ENCODE peak calls at places on chromosome 5, in four cellular contexts. Y, B, Z and O are unnamed samples. For H3K27me3 and H3K36me3, the result is how much of the 10 kb centered on the place peaks cover.

GRCh38 chr5:42982107-42982622 is 58.0 kb downstream of the ANXA2R start:
- DNase-seq in Z (peak), B (no peak), Y (no peak), O (no peak)

GRCh38 chr5:73748510-73749410 is 122.8 kb downstream of the ARHGEF28 start:
- DNase-seq in Z (no peak), Y (no peak), B (no peak), O (no peak)

GRCh38 chr5:150829744-150830143 is 16.6 kb upstream of the IRGM start:
- DNase-seq in Y (no peak), Z (no peak), B (no peak), O (no peak)

GRCh38 chr5:120062515-120062917 is 401.6 kb upstream of the PRR16 start:
- DNase-seq in B (peak), Y (no peak), Z (peak), O (no peak)

GRCh38 chr5:148374693-148375360 is 8.9 kb upstream of the FBXO38 start:
- DNase-seq in Y (peak), Z (peak), B (peak), O (peak)

GRCh38 chr5:151155777-151156731 is 1.5 kb downstream of the ANXA6 start:
- DNase-seq in B (peak), Y (no peak), Z (peak), O (no peak)

GRCh38 chr5:120604898-120605297 is 140.8 kb downstream of the PRR16 start:
- DNase-seq in B (peak), Y (peak), Z (no peak), O (no peak)

GRCh38 chr5:98769006-98769255 is 4.5 kb upstream of the RGMB start:
- DNase-seq in B (no peak), Z (peak), Y (no peak), O (no peak)

GRCh38 chr5:73564644-73565165 is 734 bp downstream of the ANKRA2 start:
- DNase-seq in B (peak), Y (no peak), Z (no peak), O (no peak)

GRCh38 chr5:84494453-84494852 is 109.8 kb upstream of the EDIL3 start:
- DNase-seq in Z (no peak), B (peak), Y (no peak), O (no peak)

GRCh38 chr5:178224403-178224802 is 8.2 kb downstream of the PHYKPL start:
- DNase-seq in Z (no peak), Y (no peak), B (no peak), O (no peak)

GRCh38 chr5:9572246-9572645 is 26.4 kb upstream of the SEMA5A start:
- DNase-seq in Z (no peak), Y (no peak), B (no peak), O (no peak)

GRCh38 chr5:125274211-125274610 is 527.8 kb upstream of the ZNF608 start:
- DNase-seq in Y (no peak), B (no peak), Z (no peak), O (no peak)

GRCh38 chr5:180330810-180331646 is 22.1 kb downstream of the GFPT2 start:
- DNase-seq in Y (peak), B (peak), Z (no peak), O (no peak)

GRCh38 chr5:110900829-110901228 is 162.0 kb downstream of the SLC25A46 start:
- DNase-seq in Y (no peak), Z (no peak), B (peak), O (no peak)

DNA sequence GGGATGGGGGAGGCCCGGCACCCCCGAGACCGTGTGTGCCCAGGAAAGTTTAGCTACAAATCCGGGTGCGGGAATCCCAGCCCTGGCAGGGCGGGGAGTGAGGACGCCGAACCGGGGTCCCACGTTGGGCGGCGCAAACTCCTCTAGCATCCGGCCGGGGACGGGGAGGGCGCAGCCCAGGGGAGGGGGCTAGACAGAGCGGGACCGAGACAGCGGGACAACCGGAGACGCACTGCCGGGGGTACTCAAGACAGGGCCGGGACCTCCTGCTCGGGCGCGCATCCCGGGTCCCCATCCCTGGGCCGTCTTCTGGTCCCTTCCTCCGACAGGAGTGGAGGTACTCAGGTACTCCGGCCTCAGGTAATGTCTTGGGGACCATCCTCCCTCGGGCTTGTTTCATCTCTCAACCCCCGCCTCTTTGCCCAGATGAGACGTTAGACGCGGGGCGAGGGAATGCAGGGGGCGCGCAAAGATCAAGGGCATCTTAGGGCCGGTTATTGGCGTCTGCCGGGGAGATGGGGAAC is 619 bp downstream of the PDZD2 start:
- DNase-seq in Y (no peak), B (no peak), Z (peak), O (peak)
- H3K27me3 ChIP-seq in Y (under half), B (under half), Z (under half), O (under half)

GRCh38 chr5:78758169-78758839 is 109.7 kb upstream of the LHFPL2 start:
- DNase-seq in Y (no peak), B (peak), Z (no peak), O (no peak)

GRCh38 chr5:78754655-78755054 is 106.1 kb upstream of the LHFPL2 start:
- DNase-seq in Z (no peak), B (no peak), Y (no peak), O (no peak)

GRCh38 chr5:78757269-78758053 is 108.9 kb upstream of the LHFPL2 start:
- DNase-seq in Y (no peak), B (peak), Z (no peak), O (no peak)

GRCh38 chr5:78756853-78757252 is 108.3 kb upstream of the LHFPL2 start:
- DNase-seq in B (no peak), Z (no peak), Y (no peak), O (no peak)

GRCh38 chr5:78755822-78756429 is 107.4 kb upstream of the LHFPL2 start:
- DNase-seq in Z (no peak), B (peak), Y (no peak), O (no peak)
- H3K27ac ChIP-seq in Z (no peak), B (no peak), Y (no peak), O (no peak)

GRCh38 chr5:95532415-95532814 is 22.4 kb downstream of the SKIC3 start:
- DNase-seq in Z (no peak), B (no peak), Y (no peak), O (no peak)
- H3K36me3 ChIP-seq in Z (under half), B (under half), Y (under half), O (under half)

GRCh38 chr5:1878050-1878849 is 4.5 kb downstream of the IRX4 start:
- DNase-seq in Z (peak), B (no peak), Y (no peak), O (no peak)
- H3K27me3 ChIP-seq in Z (half or more), B (half or more), Y (under half), O (under half)

DNA sequence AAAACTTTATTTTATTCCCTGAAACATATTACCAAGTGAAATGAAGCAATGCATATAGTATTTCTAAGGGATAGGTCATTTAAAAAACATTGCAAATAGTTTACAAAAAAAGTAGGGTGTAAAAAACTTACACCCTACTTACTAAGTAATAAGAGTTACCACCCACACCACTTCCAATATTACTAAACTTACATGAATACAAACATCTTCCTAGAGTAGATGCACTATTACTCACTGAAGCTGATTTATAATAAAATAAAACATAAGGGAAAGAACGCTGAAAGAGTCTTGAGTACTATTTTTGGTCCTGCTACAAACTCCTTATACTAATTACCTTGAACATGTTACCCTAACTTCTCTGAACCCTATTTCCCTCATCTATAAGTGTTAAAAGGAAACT is 289.4 kb downstream of the HINT1 start:
- DNase-seq in Y (no peak), B (no peak), Z (no peak), O (no peak)
- H3K27ac ChIP-seq in Y (no peak), B (no peak), Z (no peak), O (no peak)

DNA sequence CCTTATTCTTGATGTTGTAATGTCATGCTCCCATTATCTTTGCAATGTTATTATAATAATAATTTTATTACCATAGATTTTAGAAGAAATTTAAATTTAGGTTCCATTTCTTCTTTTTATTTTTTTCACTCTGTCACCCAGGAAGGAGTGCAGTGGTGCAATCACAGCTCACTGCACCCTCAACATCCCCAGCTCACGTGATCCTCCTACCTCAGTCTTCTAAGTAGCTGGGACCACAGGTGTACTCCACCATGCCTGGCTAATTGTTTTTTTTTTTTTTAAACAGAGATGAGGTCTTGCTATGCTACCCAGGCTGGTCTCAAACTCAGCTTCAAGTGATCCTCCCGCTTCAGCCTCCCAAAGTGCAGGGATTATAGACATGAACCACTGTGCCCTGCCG is 11.9 kb downstream of the ZFR start:
- DNase-seq in Y (no peak), B (no peak), Z (no peak), O (no peak)
- H3K36me3 ChIP-seq in Y (under half), B (under half), Z (under half), O (under half)

GRCh38 chr5:952597-953271 is 55.9 kb upstream of the NKD2 start:
- DNase-seq in Y (no peak), B (no peak), Z (no peak), O (no peak)

GRCh38 chr5:956178-956761 is 52.3 kb upstream of the NKD2 start:
- DNase-seq in Z (no peak), Y (no peak), B (no peak), O (no peak)

GRCh38 chr5:956941-957729 is 51.5 kb upstream of the NKD2 start:
- DNase-seq in B (peak), Y (no peak), Z (peak), O (no peak)

GRCh38 chr5:951940-952596 is 56.5 kb upstream of the NKD2 start:
- DNase-seq in Y (no peak), Z (no peak), B (no peak), O (no peak)

DNA sequence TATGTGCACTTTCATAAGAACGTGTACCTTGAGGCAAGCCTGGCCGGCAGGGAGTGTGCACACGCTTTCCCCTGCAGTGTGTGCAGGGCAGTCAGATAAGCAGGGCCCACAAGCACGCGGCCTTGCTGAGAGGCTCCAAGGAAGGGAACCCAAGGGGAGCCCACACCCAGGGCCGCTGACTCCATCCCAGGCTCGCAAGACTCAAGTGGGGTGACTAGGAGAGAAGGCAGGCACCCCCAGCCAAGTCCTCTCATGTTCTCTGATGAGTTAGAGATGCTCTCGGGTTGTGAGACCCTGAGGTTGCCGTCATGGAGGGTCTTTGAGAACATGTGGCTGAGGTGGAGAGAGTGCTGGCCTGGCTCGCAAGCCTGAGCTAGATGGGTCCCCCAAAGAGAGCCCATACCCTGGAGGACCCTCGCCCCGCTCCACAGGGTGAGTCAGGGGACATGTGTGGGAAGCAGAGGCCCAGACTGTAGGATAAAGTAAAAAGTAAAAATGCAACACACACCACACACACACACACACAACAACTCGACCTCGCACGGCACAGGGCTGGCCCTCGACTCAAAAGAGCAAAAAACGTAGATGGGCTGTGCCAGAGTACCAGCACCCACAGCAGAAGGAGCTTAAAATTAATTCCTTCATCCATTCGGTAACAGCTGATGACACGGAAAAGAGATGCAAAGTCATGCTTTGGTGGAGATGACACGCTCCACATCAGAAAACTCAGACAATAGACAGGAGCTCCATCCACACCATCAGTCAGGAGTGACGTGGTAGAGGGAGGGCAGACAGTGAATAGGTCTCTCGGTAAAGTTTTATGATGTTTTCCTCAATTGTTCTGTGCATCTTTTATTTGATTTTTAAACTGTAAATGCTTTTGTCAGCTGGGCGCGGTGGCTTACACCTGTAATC is 54.8 kb upstream of the NKD2 start:
- DNase-seq in Y (no peak), B (no peak), Z (no peak), O (no peak)
- H3K27me3 ChIP-seq in Y (under half), B (under half), Z (under half), O (under half)

GRCh38 chr5:132256086-132256782 is 1.3 kb upstream of the PDLIM4 start:
- DNase-seq in Z (no peak), B (no peak), Y (no peak), O (no peak)

GRCh38 chr5:132256783-132257130 is 739 bp upstream of the PDLIM4 start:
- DNase-seq in Y (no peak), Z (no peak), B (no peak), O (peak)

GRCh38 chr5:132259061-132259851 is 1.8 kb downstream of the PDLIM4 start:
- DNase-seq in Z (peak), Y (no peak), B (peak), O (no peak)

GRCh38 chr5:132258102-132259060 is 885 bp downstream of the PDLIM4 start:
- DNase-seq in Z (no peak), Y (no peak), B (peak), O (no peak)

GRCh38 chr5:132257131-132258101 is at the start of gene PDLIM4:
- DNase-seq in Y (no peak), B (peak), Z (peak), O (no peak)
- H3K27ac ChIP-seq in Y (no peak), B (peak), Z (no peak), O (no peak)